ENCODE peak calls at places on chromosomes 3 and 15, in seven cellular contexts. One of them, this sample, is unnamed.

GRCh38 chr3:8499181-8499611 is 2.4 kb upstream of the LMCD1 start:
- DNase-seq in HCT116: no peak
- DNase-seq in cardiac muscle cell: no peak
- DNase-seq in Panc1: no peak
- DNase-seq in astrocyte of the cerebellum: peak; percentile 85
- DNase-seq in GM23338: peak; percentile 79
- DNase-seq in PC-3: peak; percentile 68
- DNase-seq in this sample: no peak

GRCh38 chr15:66477011-66477410 is 20.6 kb downstream of the SNAPC5 start:
- DNase-seq in HCT116: no peak
- DNase-seq in cardiac muscle cell: no peak
- DNase-seq in Panc1: no peak
- DNase-seq in astrocyte of the cerebellum: no peak
- DNase-seq in GM23338: no peak
- DNase-seq in PC-3: no peak
- DNase-seq in this sample: no peak

GRCh38 chr15:88401972-88402656 is 65.1 kb downstream of the MRPL46 start:
- DNase-seq in HCT116: no peak
- DNase-seq in cardiac muscle cell: peak; percentile 47
- DNase-seq in Panc1: no peak
- DNase-seq in astrocyte of the cerebellum: no peak
- DNase-seq in GM23338: peak; percentile 23
- DNase-seq in PC-3: no peak
- DNase-seq in this sample: no peak

GRCh38 chr3:194760740-194761139 is 75.1 kb downstream of the FAM43A start:
- DNase-seq in HCT116: no peak
- DNase-seq in cardiac muscle cell: no peak
- DNase-seq in Panc1: no peak
- DNase-seq in astrocyte of the cerebellum: no peak
- DNase-seq in GM23338: no peak
- DNase-seq in PC-3: no peak
- DNase-seq in this sample: no peak

GRCh38 chr3:175410251-175410650 is 551.1 kb downstream of the NAALADL2 start:
- DNase-seq in HCT116: no peak
- DNase-seq in cardiac muscle cell: no peak
- DNase-seq in Panc1: no peak
- DNase-seq in astrocyte of the cerebellum: no peak
- DNase-seq in GM23338: no peak
- DNase-seq in PC-3: peak; percentile 20
- DNase-seq in this sample: peak; percentile 68

GRCh38 chr3:156681003-156681402 is 6.6 kb downstream of the TIPARP start:
- DNase-seq in HCT116: no peak
- DNase-seq in cardiac muscle cell: no peak
- DNase-seq in Panc1: no peak
- DNase-seq in astrocyte of the cerebellum: peak; percentile 86
- DNase-seq in GM23338: peak; percentile 79
- DNase-seq in PC-3: peak; percentile 88
- DNase-seq in this sample: peak; percentile 58

GRCh38 chr3:197912770-197913476 is 37.1 kb upstream of the RPL35A start:
- DNase-seq in HCT116: no peak
- DNase-seq in cardiac muscle cell: no peak
- DNase-seq in Panc1: no peak
- DNase-seq in astrocyte of the cerebellum: peak; percentile 3
- DNase-seq in GM23338: no peak
- DNase-seq in PC-3: no peak
- DNase-seq in this sample: no peak

GRCh38 chr15:64284037-64284436 is 71.9 kb downstream of the CSNK1G1 start:
- DNase-seq in HCT116: no peak
- DNase-seq in cardiac muscle cell: no peak
- DNase-seq in Panc1: no peak
- DNase-seq in astrocyte of the cerebellum: peak; percentile 28
- DNase-seq in GM23338: no peak
- DNase-seq in PC-3: no peak
- DNase-seq in this sample: peak; percentile 7

GRCh38 chr15:51775967-51776816 is 24.8 kb downstream of the TMOD2 start:
- DNase-seq in HCT116: peak; percentile 41
- DNase-seq in cardiac muscle cell: peak; percentile 60
- DNase-seq in Panc1: peak; percentile 56
- DNase-seq in astrocyte of the cerebellum: peak; percentile 31
- DNase-seq in GM23338: peak; percentile 91
- DNase-seq in PC-3: peak; percentile 64
- DNase-seq in this sample: no peak

GRCh38 chr15:89998141-89998661 is 2.9 kb upstream of the ZNF710 start:
- DNase-seq in HCT116: peak; percentile 69
- DNase-seq in cardiac muscle cell: no peak
- DNase-seq in Panc1: no peak
- DNase-seq in astrocyte of the cerebellum: no peak
- DNase-seq in GM23338: no peak
- DNase-seq in PC-3: peak; percentile 87
- DNase-seq in this sample: no peak

GRCh38 chr3:194740859-194741486 is 55.3 kb downstream of the FAM43A start:
- DNase-seq in HCT116: peak; percentile 91
- DNase-seq in cardiac muscle cell: peak; percentile 44
- DNase-seq in Panc1: no peak
- DNase-seq in astrocyte of the cerebellum: peak; percentile 37
- DNase-seq in GM23338: peak; percentile 33
- DNase-seq in PC-3: peak; percentile 96
- DNase-seq in this sample: no peak

GRCh38 chr15:53130943-53131342 is 340.8 kb upstream of the ONECUT1 start:
- DNase-seq in HCT116: no peak
- DNase-seq in cardiac muscle cell: no peak
- DNase-seq in Panc1: no peak
- DNase-seq in astrocyte of the cerebellum: no peak
- DNase-seq in GM23338: no peak
- DNase-seq in PC-3: no peak
- DNase-seq in this sample: no peak

GRCh38 chr3:122515856-122516255 is 1.1 kb upstream of the KPNA1 start:
- DNase-seq in HCT116: no peak
- DNase-seq in cardiac muscle cell: no peak
- DNase-seq in Panc1: no peak
- DNase-seq in astrocyte of the cerebellum: no peak
- DNase-seq in GM23338: no peak
- DNase-seq in PC-3: no peak
- DNase-seq in this sample: no peak

GRCh38 chr3:138210528-138210927 is 23.4 kb downstream of the ARMC8 start:
- DNase-seq in HCT116: no peak
- DNase-seq in cardiac muscle cell: no peak
- DNase-seq in Panc1: no peak
- DNase-seq in astrocyte of the cerebellum: no peak
- DNase-seq in GM23338: peak; percentile 30
- DNase-seq in PC-3: no peak
- DNase-seq in this sample: no peak

GRCh38 chr3:47634996-47635395 is 56.3 kb upstream of the CSPG5 start:
- DNase-seq in HCT116: no peak
- DNase-seq in cardiac muscle cell: no peak
- DNase-seq in Panc1: no peak
- DNase-seq in astrocyte of the cerebellum: no peak
- DNase-seq in GM23338: no peak
- DNase-seq in PC-3: no peak
- DNase-seq in this sample: no peak

GRCh38 chr3:12964713-12965612 is 108.3 kb downstream of the IQSEC1 start:
- DNase-seq in HCT116: no peak
- DNase-seq in cardiac muscle cell: no peak
- DNase-seq in Panc1: no peak
- DNase-seq in astrocyte of the cerebellum: no peak
- DNase-seq in GM23338: peak; percentile 33
- DNase-seq in PC-3: peak; percentile 21
- DNase-seq in this sample: no peak

GRCh38 chr3:27165348-27165747 is 203.8 kb downstream of the NEK10 start:
- DNase-seq in HCT116: no peak
- DNase-seq in cardiac muscle cell: no peak
- DNase-seq in Panc1: no peak
- DNase-seq in astrocyte of the cerebellum: peak; percentile 96
- DNase-seq in GM23338: no peak
- DNase-seq in PC-3: no peak
- DNase-seq in this sample: peak; percentile 85

GRCh38 chr3:138441742-138442141 is 7.3 kb downstream of the ESYT3 start:
- DNase-seq in HCT116: no peak
- DNase-seq in cardiac muscle cell: no peak
- DNase-seq in Panc1: no peak
- DNase-seq in astrocyte of the cerebellum: no peak
- DNase-seq in GM23338: no peak
- DNase-seq in PC-3: peak; percentile 22
- DNase-seq in this sample: no peak

GRCh38 chr3:119658994-119659393 is 1.4 kb downstream of the POPDC2 start:
- DNase-seq in HCT116: no peak
- DNase-seq in cardiac muscle cell: no peak
- DNase-seq in Panc1: no peak
- DNase-seq in astrocyte of the cerebellum: no peak
- DNase-seq in GM23338: no peak
- DNase-seq in PC-3: no peak
- DNase-seq in this sample: no peak
- H3K4me3 ChIP-seq in HCT116: no peak overlapping the region
- H3K4me3 ChIP-seq in cardiac muscle cell: peak overlapping the region; percentile 50
- H3K4me3 ChIP-seq in Panc1: no peak overlapping the region
- H3K4me3 ChIP-seq in astrocyte of the cerebellum: no peak overlapping the region
- H3K4me3 ChIP-seq in GM23338: no peak overlapping the region
- H3K4me3 ChIP-seq in PC-3: no peak overlapping the region
- H3K4me3 ChIP-seq in this sample: no peak overlapping the region

GRCh38 chr3:23676093-23676492 is 129.7 kb upstream of the UBE2E1 start:
- DNase-seq in HCT116: no peak
- DNase-seq in cardiac muscle cell: no peak
- DNase-seq in Panc1: no peak
- DNase-seq in astrocyte of the cerebellum: no peak
- DNase-seq in GM23338: no peak
- DNase-seq in PC-3: peak; percentile 41
- DNase-seq in this sample: no peak
- TF ChIP-seq CTCF in HCT116: no peak
- TF ChIP-seq CTCF in cardiac muscle cell: no peak
- TF ChIP-seq CTCF in Panc1: no peak
- TF ChIP-seq CTCF in astrocyte of the cerebellum: no peak
- TF ChIP-seq CTCF in GM23338: no peak
- TF ChIP-seq CTCF in PC-3: no peak
- TF ChIP-seq CTCF in this sample: no peak

DNA sequence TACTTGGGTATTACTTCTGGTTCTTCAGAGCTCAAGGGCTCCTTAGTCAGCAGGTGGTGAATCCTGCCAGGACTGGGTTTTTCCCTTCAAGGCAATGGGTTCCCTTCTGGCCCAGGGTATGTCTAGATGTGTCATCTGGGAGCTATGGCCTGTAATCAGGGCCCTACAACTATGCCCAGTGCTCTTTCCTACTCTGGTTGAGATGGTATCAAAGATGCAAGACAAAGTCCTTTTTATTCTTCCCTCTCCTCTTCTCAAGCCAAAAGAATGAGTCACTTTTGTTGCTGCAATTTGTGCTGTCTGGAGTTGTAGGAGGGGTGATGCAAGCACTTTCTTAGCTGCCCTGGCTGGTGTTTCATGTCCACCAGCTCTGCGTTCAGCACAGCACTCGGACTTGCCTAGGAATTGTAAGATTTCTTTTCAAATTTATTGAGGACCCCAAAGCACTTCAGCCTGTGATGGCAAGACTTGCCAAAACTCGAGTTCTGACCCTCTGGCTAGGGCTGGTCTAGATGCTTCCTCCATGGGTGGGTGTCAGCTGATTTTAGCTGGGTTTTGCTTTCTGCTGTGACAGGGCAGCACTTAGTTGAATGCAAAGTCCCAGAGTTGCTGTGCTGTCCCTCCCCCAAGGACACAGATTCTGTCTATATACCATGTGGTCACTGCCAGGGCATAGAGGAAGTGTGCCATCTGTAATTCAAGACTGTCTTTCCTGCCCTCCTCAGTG is 129.2 kb upstream of the CBLB start:
- DNase-seq in HCT116: peak; percentile 19
- DNase-seq in cardiac muscle cell: no peak
- DNase-seq in Panc1: no peak
- DNase-seq in astrocyte of the cerebellum: peak; percentile 59
- DNase-seq in GM23338: no peak
- DNase-seq in PC-3: peak; percentile 95
- DNase-seq in this sample: peak; percentile 89
- H3K4me3 ChIP-seq in HCT116: no peak overlapping the region
- H3K4me3 ChIP-seq in cardiac muscle cell: no peak overlapping the region
- H3K4me3 ChIP-seq in Panc1: no peak overlapping the region
- H3K4me3 ChIP-seq in astrocyte of the cerebellum: no peak overlapping the region
- H3K4me3 ChIP-seq in GM23338: no peak overlapping the region
- H3K4me3 ChIP-seq in PC-3: peak overlapping the region; percentile 36
- H3K4me3 ChIP-seq in this sample: peak overlapping the region; percentile 29

GRCh38 chr3:173529062-173529711 is 131.6 kb downstream of the NLGN1 start:
- DNase-seq in HCT116: peak; percentile 58
- DNase-seq in cardiac muscle cell: peak; percentile 40
- DNase-seq in Panc1: peak; percentile 7
- DNase-seq in astrocyte of the cerebellum: no peak
- DNase-seq in GM23338: peak; percentile 82
- DNase-seq in PC-3: peak; percentile 59
- DNase-seq in this sample: no peak
- TF ChIP-seq CTCF in HCT116: peak; percentile 76
- TF ChIP-seq CTCF in cardiac muscle cell: peak; percentile 30
- TF ChIP-seq CTCF in Panc1: peak; percentile 63
- TF ChIP-seq CTCF in astrocyte of the cerebellum: peak; percentile 39
- TF ChIP-seq CTCF in GM23338: peak; percentile 88
- TF ChIP-seq CTCF in PC-3: peak; percentile 73
- TF ChIP-seq CTCF in this sample: peak; percentile 22

DNA sequence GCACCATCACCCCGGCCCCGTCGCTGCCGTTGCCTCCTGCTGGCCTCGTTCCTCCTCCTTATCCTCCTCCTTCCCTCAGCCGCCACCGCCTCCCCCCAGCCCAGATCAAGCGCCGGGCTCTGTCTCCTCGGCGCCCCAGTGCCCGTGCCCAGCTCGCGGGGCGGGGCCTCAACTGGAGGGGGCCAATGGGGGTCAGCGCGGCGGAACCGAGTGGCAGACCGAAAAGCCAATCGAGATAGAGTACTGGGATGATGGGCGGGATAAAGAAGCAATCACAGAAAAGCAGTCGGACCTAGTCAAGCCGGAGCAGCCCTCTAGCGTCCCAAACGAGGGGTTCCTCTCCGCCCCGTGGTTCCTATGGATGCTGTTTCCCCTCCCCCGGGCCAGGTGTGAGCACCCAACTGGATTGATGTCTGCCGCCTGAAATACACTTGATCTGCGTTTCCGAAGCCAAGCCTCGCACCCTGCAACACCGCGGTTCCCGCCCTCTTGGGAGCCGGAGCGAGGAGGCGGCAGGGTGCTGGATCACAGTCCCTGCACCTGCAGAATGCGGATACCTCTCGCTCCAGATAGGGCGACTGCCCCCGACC is at the start of gene FRMD5:
- DNase-seq in HCT116: peak; percentile 97
- DNase-seq in cardiac muscle cell: peak; percentile 95
- DNase-seq in Panc1: peak; percentile 97
- DNase-seq in astrocyte of the cerebellum: peak; percentile 89
- DNase-seq in GM23338: peak; percentile 99
- DNase-seq in PC-3: peak; percentile 98
- DNase-seq in this sample: peak; percentile 51
- H3K4me3 ChIP-seq in HCT116: peak within 1 kb of the TSS; percentile 59
- H3K4me3 ChIP-seq in cardiac muscle cell: peak within 1 kb of the TSS; percentile 59
- H3K4me3 ChIP-seq in Panc1: peak within 1 kb of the TSS; percentile 79
- H3K4me3 ChIP-seq in astrocyte of the cerebellum: peak within 1 kb of the TSS; percentile 84
- H3K4me3 ChIP-seq in GM23338: peak within 1 kb of the TSS; percentile 92
- H3K4me3 ChIP-seq in PC-3: peak within 1 kb of the TSS; percentile 81
- H3K4me3 ChIP-seq in this sample: peak within 1 kb of the TSS; percentile 72